ENCODE peak calls at places on chromosomes 5 and 9, in six cellular contexts. One of them, this sample, is unnamed.

GRCh38 chr5:35229076-35230042 is 928 bp downstream of the PRLR start:
- DNase-seq in right atrium auricular region: no peak
- DNase-seq in HAP-1: peak
- DNase-seq in fibroblast of the aortic adventitia: no peak
- DNase-seq in GM04504: no peak
- DNase-seq in adrenal gland: peak
- DNase-seq in this sample: no peak

GRCh38 chr5:167217097-167217743 is 1074.2 kb upstream of the WWC1 start:
- DNase-seq in right atrium auricular region: no peak
- DNase-seq in HAP-1: peak
- DNase-seq in fibroblast of the aortic adventitia: no peak
- DNase-seq in GM04504: no peak
- DNase-seq in adrenal gland: no peak
- DNase-seq in this sample: no peak

GRCh38 chr5:74685979-74686631 is 1.1 kb downstream of the HEXB start:
- DNase-seq in right atrium auricular region: no peak
- DNase-seq in HAP-1: peak
- DNase-seq in fibroblast of the aortic adventitia: peak
- DNase-seq in GM04504: no peak
- DNase-seq in adrenal gland: no peak
- DNase-seq in this sample: no peak

GRCh38 chr5:172816887-172817418 is 17.1 kb upstream of the ERGIC1 start:
- DNase-seq in right atrium auricular region: no peak
- DNase-seq in HAP-1: no peak
- DNase-seq in fibroblast of the aortic adventitia: no peak
- DNase-seq in GM04504: no peak
- DNase-seq in adrenal gland: peak
- DNase-seq in this sample: peak

GRCh38 chr9:1759901-1760300 is 255.2 kb upstream of the SMARCA2 start:
- DNase-seq in right atrium auricular region: no peak
- DNase-seq in HAP-1: no peak
- DNase-seq in fibroblast of the aortic adventitia: no peak
- DNase-seq in GM04504: no peak
- DNase-seq in adrenal gland: no peak
- DNase-seq in this sample: no peak

GRCh38 chr5:134083517-134083916 is 31.0 kb upstream of the TCF7 start:
- DNase-seq in right atrium auricular region: no peak
- DNase-seq in HAP-1: no peak
- DNase-seq in fibroblast of the aortic adventitia: peak
- DNase-seq in GM04504: no peak
- DNase-seq in adrenal gland: no peak
- DNase-seq in this sample: no peak

GRCh38 chr5:135569755-135570452 is 8.9 kb downstream of the CXCL14 start:
- DNase-seq in right atrium auricular region: no peak
- DNase-seq in HAP-1: peak
- DNase-seq in fibroblast of the aortic adventitia: peak
- DNase-seq in GM04504: no peak
- DNase-seq in adrenal gland: no peak
- DNase-seq in this sample: no peak

GRCh38 chr5:15539951-15540350 is 40.0 kb downstream of the FBXL7 start:
- DNase-seq in right atrium auricular region: no peak
- DNase-seq in HAP-1: no peak
- DNase-seq in fibroblast of the aortic adventitia: no peak
- DNase-seq in GM04504: no peak
- DNase-seq in adrenal gland: no peak
- DNase-seq in this sample: no peak

GRCh38 chr5:54311178-54311811 is 922 bp upstream of the ARL15 start:
- DNase-seq in right atrium auricular region: no peak
- DNase-seq in HAP-1: peak
- DNase-seq in fibroblast of the aortic adventitia: peak
- DNase-seq in GM04504: no peak
- DNase-seq in adrenal gland: peak
- DNase-seq in this sample: no peak

GRCh38 chr5:147576646-147577535 is 67.0 kb upstream of the DPYSL3 start:
- DNase-seq in right atrium auricular region: no peak
- DNase-seq in HAP-1: no peak
- DNase-seq in fibroblast of the aortic adventitia: peak
- DNase-seq in GM04504: peak
- DNase-seq in adrenal gland: peak
- DNase-seq in this sample: no peak

GRCh38 chr5:5421149-5421960 is 1.1 kb upstream of the ICE1 start:
- DNase-seq in right atrium auricular region: no peak
- DNase-seq in HAP-1: no peak
- DNase-seq in fibroblast of the aortic adventitia: peak
- DNase-seq in GM04504: no peak
- DNase-seq in adrenal gland: peak
- DNase-seq in this sample: no peak

GRCh38 chr5:178348356-178349146 is 115.9 kb upstream of the PHYKPL start:
- DNase-seq in right atrium auricular region: no peak
- DNase-seq in HAP-1: no peak
- DNase-seq in fibroblast of the aortic adventitia: no peak
- DNase-seq in GM04504: no peak
- DNase-seq in adrenal gland: no peak
- DNase-seq in this sample: no peak

This sample was measured in HFF-Myc.